ENCODE peak calls at places on chromosomes 7 and 10, in eight cellular contexts. J, N, G, H, S, L, T and D are unnamed samples.

GRCh38 chr10:99521474-99522077 is 11.2 kb upstream of the NKX2-3 start:
- DNase-seq in S (no peak), G (no peak), L (no peak), T (no peak), J (no peak), H (no peak), N (no peak), D (no peak)

GRCh38 chr10:125023862-125024495 is 82.1 kb downstream of the ZRANB1 start:
- DNase-seq in L (no peak), H (no peak), S (no peak), J (no peak), G (peak; percentile 80), N (no peak), T (no peak), D (no peak)

GRCh38 chr10:52770904-52771303 is 1.7 kb downstream of the MBL2 start:
- DNase-seq in N (no peak), H (no peak), L (no peak), J (no peak), S (no peak), G (no peak), T (no peak), D (no peak)

GRCh38 chr7:76423666-76424412 is 911 bp upstream of the ZP3 start:
- DNase-seq in G (no peak), H (no peak), S (no peak), N (no peak), J (no peak), L (no peak), T (no peak), D (no peak)

GRCh38 chr7:15687645-15688025 is 1.2 kb upstream of the MEOX2 start:
- DNase-seq in J (no peak), S (no peak), T (no peak), H (no peak), L (no peak), N (no peak), G (peak; percentile 31), D (no peak)

GRCh38 chr7:75687246-75688088 is 51.3 kb downstream of the HIP1 start:
- DNase-seq in N (no peak), H (no peak), L (no peak), J (no peak), T (no peak), G (no peak), S (no peak), D (no peak)

GRCh38 chr7:101020444-101020843 is 563 bp downstream of the MUC17 start:
- DNase-seq in G (no peak), L (no peak), N (no peak), H (no peak), S (no peak), J (no peak), T (no peak), D (no peak)

GRCh38 chr10:95742962-95743535 is 12.9 kb upstream of the ENTPD1 start:
- DNase-seq in L (no peak), N (no peak), T (no peak), S (no peak), H (no peak), G (no peak), J (no peak), D (no peak)

GRCh38 chr10:112951349-112952281 is 1.6 kb downstream of the TCF7L2 start:
- DNase-seq in J (peak; percentile 25), N (peak; percentile 4), T (peak; percentile 49), L (peak; percentile 84), S (peak; percentile 65), G (peak; percentile 61), H (no peak), D (no peak)

GRCh38 chr10:43667317-43667731 is 18.6 kb upstream of the ZNF32 start:
- DNase-seq in T (peak; percentile 51), N (no peak), S (no peak), J (no peak), H (no peak), G (no peak), L (peak; percentile 13), D (no peak)

GRCh38 chr7:120717166-120717565 is 140.8 kb downstream of the TSPAN12 start:
- DNase-seq in H (no peak), S (no peak), J (no peak), T (no peak), G (no peak), N (no peak), L (no peak), D (no peak)

GRCh38 chr7:107982463-107982862 is 20.5 kb downstream of the LAMB1 start:
- DNase-seq in T (no peak), H (no peak), N (no peak), S (no peak), J (no peak), G (no peak), L (no peak), D (no peak)

GRCh38 chr10:119341236-119342016 is 134.1 kb downstream of the GRK5 start:
- DNase-seq in L (peak; percentile 83), T (no peak), H (peak; percentile 45), G (peak; percentile 47), J (no peak), N (no peak), S (peak; percentile 74), D (no peak)